ENCODE peak calls at places on chromosomes 7 and 10, in six cellular contexts. D is heart right ventricle, C is colonic mucosa, T is heart left ventricle, B is right cardiac atrium, E is lung. P is an unnamed sample.

GRCh38 chr10:50997461-50997860 is 76.8 kb upstream of the PRKG1 start:
- DNase-seq in T (no peak), B (no peak), E (no peak), C (no peak), D (no peak), P (no peak)

GRCh38 chr10:75350791-75351190 is 50.8 kb downstream of the ZNF503 start:
- DNase-seq in C (no peak), D (no peak), T (no peak), E (no peak), B (no peak), P (no peak)

GRCh38 chr10:132376394-132376851 is 20.6 kb upstream of the PWWP2B start:
- DNase-seq in T (no peak), B (peak; percentile 24), E (no peak), D (no peak), C (no peak), P (no peak)

GRCh38 chr10:36704124-36704523 is 421.3 kb upstream of the ANKRD30A start:
- DNase-seq in E (no peak), T (no peak), D (no peak), C (no peak), B (no peak), P (no peak)

GRCh38 chr7:49773939-49774458 is 561 bp downstream of the VWC2 start:
- DNase-seq in T (peak; percentile 46), C (no peak), B (peak; percentile 55), E (no peak), D (peak; percentile 21), P (no peak)

GRCh38 chr10:13271552-13272163 is 28.2 kb downstream of the PHYH start:
- DNase-seq in C (peak; percentile 65), D (peak; percentile 7), E (no peak), T (peak; percentile 45), B (peak; percentile 69), P (peak; percentile 42)

GRCh38 chr7:158083526-158084310 is 503.9 kb downstream of the PTPRN2 start:
- DNase-seq in T (no peak), D (no peak), C (no peak), B (peak; percentile 30), E (no peak), P (no peak)

GRCh38 chr10:73648975-73649829 is 6.6 kb downstream of the SYNPO2L start:
- DNase-seq in C (no peak), B (no peak), E (no peak), D (no peak), T (no peak), P (no peak)

GRCh38 chr10:76080991-76081390 is 649.6 kb downstream of the LRMDA start:
- DNase-seq in T (no peak), D (no peak), C (no peak), B (no peak), E (no peak), P (no peak)

GRCh38 chr7:100545636-100546128 is 6.7 kb downstream of the AGFG2 start:
- DNase-seq in B (no peak), C (no peak), T (peak; percentile 41), D (peak; percentile 40), E (no peak), P (peak; percentile 62)

GRCh38 chr7:100544949-100545635 is 6.1 kb downstream of the AGFG2 start:
- DNase-seq in E (no peak), B (no peak), C (no peak), D (no peak), T (no peak), P (peak; percentile 36)

GRCh38 chr7:100546868-100547800 is 8.1 kb downstream of the AGFG2 start:
- DNase-seq in D (no peak), E (no peak), T (no peak), B (no peak), C (no peak), P (no peak)

GRCh38 chr7:100547872-100548271 is 8.9 kb downstream of the AGFG2 start:
- DNase-seq in C (no peak), B (no peak), T (peak; percentile 44), D (peak; percentile 62), E (no peak), P (no peak)

GRCh38 chr7:100546129-100546867 is 7.3 kb downstream of the AGFG2 start:
- DNase-seq in B (no peak), E (no peak), D (no peak), C (peak; percentile 66), T (no peak), P (peak; percentile 80)
- H3K4me3 ChIP-seq in B (no peak overlapping the region), E (no peak overlapping the region), D (no peak overlapping the region), C (no peak overlapping the region), T (no peak overlapping the region), P (no peak overlapping the region)

GRCh38 chr7:10724449-10724848 is 249.2 kb upstream of the PHF14 start:
- DNase-seq in T (no peak), C (no peak), E (no peak), D (no peak), B (no peak), P (no peak)

GRCh38 chr7:10723832-10724231 is 249.8 kb upstream of the PHF14 start:
- DNase-seq in D (no peak), T (no peak), B (no peak), E (no peak), C (no peak), P (no peak)

GRCh38 chr7:10731253-10731773 is 242.4 kb upstream of the PHF14 start:
- DNase-seq in E (no peak), D (no peak), C (no peak), T (no peak), B (no peak), P (no peak)

DNA sequence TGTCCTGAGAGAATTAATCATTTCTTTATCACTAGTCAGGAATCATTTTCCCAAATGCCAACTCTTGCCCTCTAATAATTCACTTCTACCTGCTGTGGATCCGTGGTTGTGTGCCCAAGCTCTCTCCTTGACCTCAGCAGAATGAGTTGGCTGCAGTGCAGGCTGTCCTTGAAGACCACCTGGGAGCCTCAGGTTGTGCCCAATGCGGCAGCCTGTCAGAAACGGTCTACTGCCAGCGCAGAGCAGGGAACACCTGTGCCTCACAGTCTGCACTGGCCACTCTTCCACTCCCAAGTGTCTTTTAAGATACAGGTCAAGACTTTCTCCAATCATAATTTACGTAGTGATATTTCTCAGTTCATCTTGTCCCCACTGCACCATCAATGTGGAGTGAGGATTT is 246.0 kb upstream of the PHF14 start:
- DNase-seq in B (no peak), D (no peak), E (no peak), T (no peak), C (no peak), P (no peak)
- H3K27ac ChIP-seq in B (no peak overlapping the region), D (no peak overlapping the region), E (no peak overlapping the region), T (no peak overlapping the region), C (no peak overlapping the region), P (no peak overlapping the region)

GRCh38 chr10:42532996-42533395 is 105.4 kb downstream of the ZNF33B start:
- DNase-seq in C (no peak), B (no peak), T (no peak), E (no peak), D (no peak), P (no peak)
- H3K9me3 ChIP-seq in C (peaks cover 9% of the 10 kb centered on the region), B (peaks cover 2% of the 10 kb centered on the region), T (peaks cover 74% of the 10 kb centered on the region), E (peaks cover 11% of the 10 kb centered on the region), D (peaks cover 42% of the 10 kb centered on the region), P (no peaks in the 10 kb centered on the region)

GRCh38 chr7:56063500-56063881 is 595 bp upstream of the SUMF2 start:
- DNase-seq in B (no peak), C (no peak), T (no peak), E (no peak), D (no peak), P (no peak)
- H3K4me3 ChIP-seq in B (no peak overlapping the region), C (peak overlapping the region; percentile 57), T (peak overlapping the region; percentile 76), E (no peak overlapping the region), D (no peak overlapping the region), P (no peak overlapping the region)

DNA sequence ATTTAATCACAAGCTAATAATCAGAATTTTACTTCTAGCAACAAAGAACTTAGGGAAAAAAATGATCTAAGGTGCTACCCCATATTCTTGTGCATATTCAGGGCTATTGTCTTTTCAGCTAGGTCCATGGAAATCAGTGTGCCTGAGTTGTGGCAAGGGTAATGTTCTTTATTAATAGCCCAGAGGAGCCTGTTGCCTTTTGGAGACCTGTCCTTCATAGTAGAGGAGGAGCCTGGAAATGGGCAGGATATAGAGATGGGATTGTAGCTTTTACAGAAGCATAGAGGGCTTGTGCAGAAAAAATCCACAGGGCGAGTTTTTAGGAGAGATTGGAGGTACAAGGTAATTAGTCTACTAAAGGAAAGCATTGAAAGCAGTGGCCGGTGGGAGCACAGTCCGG is 38.9 kb downstream of the AGK start:
- DNase-seq in B (no peak), D (no peak), E (no peak), C (no peak), T (no peak), P (no peak)
- H3K27ac ChIP-seq in B (no peak overlapping the region), D (no peak overlapping the region), E (no peak overlapping the region), C (no peak overlapping the region), T (no peak overlapping the region), P (no peak overlapping the region)

DNA sequence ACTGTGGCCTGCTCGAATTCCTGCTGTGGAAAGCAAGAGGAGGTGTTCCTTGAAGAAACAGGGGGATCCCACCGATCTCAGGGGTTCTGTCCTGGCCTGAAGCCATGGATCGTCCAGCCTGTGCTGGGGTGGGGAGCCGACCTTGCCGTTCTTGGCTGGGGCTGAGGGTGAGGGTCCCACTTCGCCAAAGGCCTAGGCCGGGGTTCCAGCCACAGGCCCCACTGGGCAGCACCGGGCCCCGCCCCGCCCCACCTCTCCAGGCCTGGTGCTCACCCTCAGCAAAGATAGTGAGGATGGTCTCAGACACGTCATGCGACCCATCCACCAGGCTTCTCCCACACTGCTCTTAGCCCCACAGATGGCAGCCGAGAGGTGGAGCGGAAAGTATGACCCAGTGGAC is 51.4 kb upstream of the ZNF716 start:
- DNase-seq in C (no peak), E (no peak), B (no peak), D (no peak), T (no peak), P (no peak)
- H3K9me3 ChIP-seq in C (no peaks in the 10 kb centered on the region), E (no peaks in the 10 kb centered on the region), B (no peaks in the 10 kb centered on the region), D (no peaks in the 10 kb centered on the region), T (peaks cover 10% of the 10 kb centered on the region), P (peaks cover 4% of the 10 kb centered on the region)